ENCODE peak calls at places on chromosome 15, in four cellular contexts. A is mammary epithelial cell, K is uterus, O is A549. U is an unnamed sample.

GRCh38 chr15:31871159-31871886 is 159.0 kb upstream of the CHRNA7 start:
- DNase-seq in A (no peak), O (no peak), K (no peak), U (no peak)

GRCh38 chr15:94314639-94315038 is 83.3 kb downstream of the MCTP2 start:
- DNase-seq in A (no peak), O (no peak), K (no peak), U (no peak)

GRCh38 chr15:76386178-76386577 is 49.6 kb downstream of the ISL2 start:
- DNase-seq in A (no peak), K (no peak), O (no peak), U (no peak)

GRCh38 chr15:94882071-94882712 is 650.8 kb downstream of the MCTP2 start:
- DNase-seq in K (no peak), O (no peak), A (peak), U (no peak)

GRCh38 chr15:92882697-92883642 is 17.2 kb upstream of the CHD2 start:
- DNase-seq in A (no peak), K (no peak), O (no peak), U (no peak)

GRCh38 chr15:34239151-34239761 is 14.4 kb downstream of the EMC4 start:
- DNase-seq in K (no peak), A (peak), O (peak), U (no peak)

GRCh38 chr15:23734856-23735255 is 47.8 kb upstream of the NDN start:
- DNase-seq in K (no peak), A (no peak), O (no peak), U (no peak)

GRCh38 chr15:66603301-66604179 is 37.7 kb upstream of the LCTL start:
- DNase-seq in O (peak), A (peak), K (peak), U (peak)

GRCh38 chr15:75820206-75820605 is 23.0 kb upstream of the UBE2Q2 start:
- DNase-seq in A (no peak), O (no peak), K (no peak), U (no peak)

GRCh38 chr15:88613074-88613944 is 7.8 kb upstream of the AEN start:
- DNase-seq in A (no peak), O (no peak), K (no peak), U (no peak)

GRCh38 chr15:68032672-68033071 is 21.4 kb upstream of the PIAS1 start:
- DNase-seq in A (peak), K (no peak), O (no peak), U (no peak)

GRCh38 chr15:82129769-82130168 is 84.0 kb upstream of the MEX3B start:
- DNase-seq in K (no peak), O (no peak), A (no peak), U (no peak)

GRCh38 chr15:75720297-75720696 is 7.6 kb upstream of the CSPG4 start:
- DNase-seq in O (no peak), K (no peak), A (no peak), U (no peak)

GRCh38 chr15:62566248-62566647 is 401.2 kb upstream of the C2CD4B start:
- DNase-seq in K (no peak), A (peak), O (no peak), U (no peak)

GRCh38 chr15:27499191-27499590 is 528.2 kb downstream of the GABRG3 start:
- DNase-seq in K (no peak), O (no peak), A (no peak), U (no peak)

GRCh38 chr15:80015156-80015555 is 44.2 kb upstream of the BCL2A1 start:
- DNase-seq in K (no peak), A (no peak), O (no peak), U (no peak)

GRCh38 chr15:38066612-38067011 is 132.2 kb downstream of the TMCO5A start:
- DNase-seq in A (no peak), O (no peak), K (no peak), U (no peak)

GRCh38 chr15:93454788-93455187 is 365.8 kb upstream of the RGMA start:
- DNase-seq in K (no peak), A (no peak), O (no peak), U (no peak)

GRCh38 chr15:45796433-45796832 is 161.6 kb downstream of the SQOR start:
- DNase-seq in A (no peak), K (no peak), O (no peak), U (no peak)

DNA sequence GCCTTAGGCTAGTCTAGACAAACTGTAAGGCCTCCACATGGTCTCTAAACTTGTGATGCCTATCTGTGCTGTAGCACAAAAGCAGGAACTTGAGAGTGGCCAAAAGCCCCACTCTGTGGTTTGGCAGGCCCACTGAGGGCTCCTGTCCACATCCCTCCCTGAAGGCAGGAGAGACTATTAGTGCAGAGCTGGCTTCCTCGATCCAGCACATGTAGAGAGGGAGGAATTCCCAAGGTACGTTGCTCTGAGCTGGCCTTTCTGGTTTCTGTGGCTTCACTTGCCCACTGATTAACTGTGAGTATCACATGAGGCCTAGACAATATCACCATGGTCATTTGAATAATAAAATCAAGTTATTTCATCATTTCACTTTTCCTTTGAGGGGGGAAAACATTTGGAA is 90.6 kb downstream of the POLR2M start:
- DNase-seq in A (peak), K (no peak), O (no peak), U (no peak)
- H3K27ac ChIP-seq in A (no peak), K (peak), O (no peak), U (no peak)

GRCh38 chr15:69766156-69766555 is 313.5 kb downstream of the RPLP1 start:
- DNase-seq in A (peak), O (no peak), K (no peak), U (no peak)

GRCh38 chr15:69760263-69760855 is 307.7 kb downstream of the RPLP1 start:
- DNase-seq in O (no peak), K (no peak), A (no peak), U (no peak)

GRCh38 chr15:69760890-69761568 is 308.4 kb downstream of the RPLP1 start:
- DNase-seq in O (peak), K (peak), A (peak), U (peak)

GRCh38 chr15:69758810-69759410 is 306.3 kb downstream of the RPLP1 start:
- DNase-seq in K (no peak), O (no peak), A (peak), U (no peak)

GRCh38 chr15:69762373-69763148 is 309.9 kb downstream of the RPLP1 start:
- DNase-seq in K (no peak), O (no peak), A (no peak), U (no peak)
- TF ChIP-seq CTCF in K (no peak), O (peak), A (no peak), U (no peak)

GRCh38 chr15:84736375-84736774 is 12.0 kb upstream of the ZNF592 start:
- DNase-seq in O (no peak), A (no peak), K (no peak), U (no peak)

GRCh38 chr15:84740691-84741090 is 7.7 kb upstream of the ZNF592 start:
- DNase-seq in A (no peak), O (no peak), K (no peak), U (no peak)

GRCh38 chr15:84731774-84732173 is 15.8 kb upstream of the SEC11A start:
- DNase-seq in O (no peak), A (no peak), K (no peak), U (no peak)

GRCh38 chr15:84737005-84737404 is 11.4 kb upstream of the ZNF592 start:
- DNase-seq in K (no peak), O (no peak), A (no peak), U (no peak)

DNA sequence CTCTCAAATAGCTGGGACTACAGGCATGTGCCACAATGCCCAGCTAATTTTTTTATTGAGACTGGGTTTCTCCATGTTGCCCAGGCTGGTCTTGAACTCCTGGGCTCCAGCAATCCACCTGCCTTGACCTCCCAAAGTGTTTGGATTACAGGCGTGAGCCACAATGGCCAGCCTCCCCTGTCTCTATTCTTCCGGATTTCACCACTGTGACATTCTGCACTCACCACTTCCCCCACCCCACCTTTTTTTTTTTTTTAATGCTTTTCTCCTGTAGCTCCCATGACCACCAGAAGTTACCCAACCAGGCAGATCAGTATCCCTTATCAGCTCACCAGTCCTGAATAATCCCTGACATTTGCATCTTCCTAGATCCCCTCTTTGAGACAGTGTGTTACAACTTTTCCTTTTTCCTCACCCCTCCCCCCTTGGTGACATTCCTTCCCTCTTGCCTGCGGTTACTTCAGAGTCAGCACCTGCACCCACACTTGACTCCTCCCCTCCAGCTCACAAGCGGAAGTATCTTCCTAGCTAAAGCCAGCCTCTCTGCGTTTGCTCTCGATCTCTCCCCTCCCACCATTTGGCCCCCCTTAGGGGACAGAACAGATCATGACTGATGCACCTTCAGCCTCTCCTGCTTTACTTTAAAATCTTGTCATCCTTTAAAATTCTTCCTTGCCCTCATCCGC is 13.5 kb upstream of the ZNF592 start:
- DNase-seq in A (peak), K (no peak), O (peak), U (peak)
- H3K27ac ChIP-seq in A (peak), K (no peak), O (peak), U (peak)

GRCh38 chr15:39174332-39174731 is 406.5 kb upstream of the THBS1 start:
- DNase-seq in A (no peak), O (no peak), K (no peak), U (no peak)

GRCh38 chr15:39167114-39168058 is 413.5 kb upstream of the THBS1 start:
- DNase-seq in O (no peak), K (no peak), A (no peak), U (no peak)

GRCh38 chr15:39172380-39173281 is 408.2 kb upstream of the THBS1 start:
- DNase-seq in K (peak), O (no peak), A (peak), U (peak)

GRCh38 chr15:39173426-39173825 is 407.5 kb upstream of the THBS1 start:
- DNase-seq in A (no peak), O (no peak), K (no peak), U (no peak)

DNA sequence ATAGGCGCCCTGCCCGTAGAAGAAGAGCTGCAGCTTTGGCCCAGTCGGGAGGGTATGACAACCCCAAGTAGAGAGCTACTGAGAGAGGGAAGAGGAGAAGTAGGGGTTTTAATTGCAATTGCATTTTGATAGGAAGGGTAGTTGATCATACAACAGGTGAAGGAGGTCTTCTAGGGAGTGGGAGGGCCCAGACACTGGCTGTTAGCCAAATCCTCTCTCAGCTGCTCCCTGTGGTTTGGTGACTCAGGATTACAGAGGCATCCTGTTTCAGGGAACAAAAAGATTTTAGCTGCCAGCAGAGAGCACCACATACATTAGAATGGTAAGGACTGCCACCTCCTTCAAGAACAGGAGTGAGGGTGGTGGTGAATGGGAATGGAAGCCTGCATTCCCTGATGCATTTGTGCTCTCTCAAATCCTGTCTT is 408.9 kb upstream of the THBS1 start:
- DNase-seq in A (peak), K (peak), O (peak), U (peak)
- TF ChIP-seq CTCF in A (peak), K (peak), O (peak), U (peak)

DNA sequence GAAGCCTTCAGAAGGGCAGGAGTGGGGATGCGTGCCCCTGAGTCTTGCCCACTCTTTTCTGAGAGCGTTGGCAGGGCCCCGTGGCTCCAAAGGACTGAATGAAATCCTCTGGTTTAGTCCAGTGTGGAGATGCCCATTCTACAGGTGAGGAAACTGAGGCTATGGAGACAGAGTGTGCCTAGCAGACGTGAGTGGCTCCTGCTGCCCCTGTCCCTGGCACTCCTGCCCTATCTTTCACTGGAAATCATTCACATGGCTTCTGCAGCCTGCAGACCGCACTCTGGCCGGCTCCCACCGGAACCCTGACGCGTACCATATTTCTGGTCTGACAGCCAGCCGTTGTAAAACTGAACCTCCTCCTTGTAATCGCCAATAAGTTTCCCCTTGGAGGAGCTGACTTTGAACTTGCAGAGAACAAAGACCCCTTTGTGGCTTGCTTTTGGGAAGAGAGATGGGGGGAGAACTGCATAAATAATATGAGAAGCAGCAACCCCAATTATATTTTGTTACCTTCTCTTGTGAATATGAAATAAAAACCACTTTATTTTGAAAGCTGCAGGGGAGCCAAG is 136.4 kb downstream of the CHSY1 start:
- DNase-seq in K (no peak), O (no peak), A (no peak), U (no peak)
- H3K27ac ChIP-seq in K (peak), O (no peak), A (no peak), U (no peak)

DNA sequence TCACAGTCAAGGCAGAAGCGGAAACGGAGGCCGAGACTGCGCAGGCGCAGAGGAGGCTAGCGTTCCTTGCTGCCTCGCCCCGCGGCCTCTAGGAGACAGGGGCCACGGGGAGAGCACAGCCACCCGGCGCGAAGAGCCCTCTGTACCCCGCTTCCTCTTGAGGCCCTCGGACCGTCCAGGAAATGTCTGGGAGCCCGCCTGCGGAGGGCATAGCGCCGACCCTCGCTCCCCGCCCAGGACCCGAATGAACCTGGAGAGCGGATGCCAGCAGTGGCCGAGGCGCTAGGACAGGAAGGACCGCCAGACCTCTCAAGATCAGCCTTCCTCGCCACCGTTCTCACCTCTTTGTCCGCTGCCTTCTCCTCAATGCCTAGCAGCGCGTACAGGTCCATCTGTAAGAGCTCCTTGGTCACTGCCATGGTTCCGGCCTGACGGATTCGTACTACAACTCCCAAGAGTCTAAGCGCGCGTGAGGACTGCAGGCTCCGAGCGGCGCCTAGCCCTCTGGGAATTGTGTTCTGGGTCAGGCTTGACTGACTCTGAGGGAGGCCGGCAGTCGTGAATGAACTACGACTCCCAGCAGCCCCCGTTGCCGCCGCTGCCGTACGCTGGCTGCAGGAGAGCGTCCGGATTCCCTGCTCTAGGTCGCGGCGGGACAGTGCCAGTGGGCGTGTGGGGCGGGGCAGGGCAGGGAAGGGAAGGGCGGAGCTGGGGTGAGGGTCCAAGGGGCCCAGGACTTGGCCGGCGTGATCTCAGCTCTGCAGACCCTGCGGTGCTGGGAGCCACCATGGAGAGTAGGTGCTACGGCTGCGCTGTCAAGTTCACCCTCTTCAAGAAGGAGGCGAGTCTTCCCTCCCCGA is at the start of the genes DNAJC17 and ZFYVE19:
- DNase-seq in K (peak), O (peak), A (peak), U (peak)
- TF ChIP-seq CTCF in K (peak), O (no peak), A (peak), U (peak)

DNA sequence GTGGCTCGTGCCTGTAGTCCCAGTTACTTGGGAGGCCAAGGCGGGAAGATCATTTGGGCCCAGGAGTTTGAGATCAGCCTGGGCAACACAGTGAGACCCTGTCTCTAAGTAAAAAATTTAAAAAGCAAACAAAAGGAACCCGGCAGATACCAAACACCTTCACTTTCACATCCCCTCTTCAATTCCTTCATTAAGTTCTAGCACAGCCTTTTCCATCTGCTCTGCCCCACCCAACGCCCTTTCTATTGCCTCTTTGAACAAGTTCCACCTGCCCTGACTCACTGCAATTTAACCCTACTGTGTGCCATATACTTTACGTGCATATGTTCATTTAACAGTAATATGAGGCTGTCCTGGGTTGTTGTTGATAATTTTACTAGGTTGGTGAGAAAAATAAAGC is 12.4 kb upstream of the SPG11 start:
- DNase-seq in A (no peak), K (no peak), O (no peak), U (no peak)
- H3K27ac ChIP-seq in A (no peak), K (no peak), O (no peak), U (no peak)

GRCh38 chr15:56886878-56887781 is 31.3 kb upstream of the TCF12 start:
- DNase-seq in K (peak), O (peak), A (peak), U (peak)
- TF ChIP-seq CTCF in K (peak), O (peak), A (peak), U (no peak)

U was measured in sigmoid colon.